ENCODE peak calls at places on chromosome 15, in seven cellular contexts. C is NCI-H2029 treated with DMSO at 0.1 percent for 48 hours, U is fibroblast of pulmonary artery, O is PC-3, F is C1 segment of cervical spinal cord, S is kidney tubule cell, Y is cardiac septum. E is an unnamed sample.
A peak's percentile ranks its signal among the peaks of the same experiment; 100 is the strongest.

GRCh38 chr15:68586274-68586961 is 7.6 kb downstream of the CORO2B start:
- DNase-seq in C (no peak), U (peak; percentile 66), O (peak; percentile 90), F (no peak), S (peak; percentile 99), Y (no peak), E (no peak)

GRCh38 chr15:99985878-99986277 is 252.6 kb upstream of the LYSMD4 start:
- DNase-seq in C (no peak), U (no peak), O (no peak), F (no peak), S (no peak), Y (no peak), E (no peak)

GRCh38 chr15:83207622-83208356 is at the start of gene HDGFL3:
- DNase-seq in C (no peak), U (peak; percentile 57), O (peak; percentile 59), F (peak; percentile 40), S (peak; percentile 62), Y (peak; percentile 83), E (peak; percentile 78)

GRCh38 chr15:64574220-64574994 is 114.0 kb downstream of the ZNF609 start:
- DNase-seq in C (no peak), U (peak; percentile 39), O (peak; percentile 24), F (no peak), S (peak; percentile 32), Y (no peak), E (no peak)

GRCh38 chr15:48993411-48993810 is 29.7 kb upstream of the SHC4 start:
- DNase-seq in C (no peak), U (no peak), O (no peak), F (no peak), S (no peak), Y (no peak), E (no peak)

GRCh38 chr15:70318996-70319465 is 221.3 kb upstream of the TLE3 start:
- DNase-seq in C (no peak), U (peak; percentile 49), O (peak; percentile 51), F (no peak), S (no peak), Y (no peak), E (no peak)

GRCh38 chr15:57463360-57463759 is 87.1 kb downstream of the CGNL1 start:
- DNase-seq in C (no peak), U (no peak), O (no peak), F (no peak), S (no peak), Y (no peak), E (no peak)

GRCh38 chr15:57866149-57866736 is 159.7 kb downstream of the POLR2M start:
- DNase-seq in C (no peak), U (peak; percentile 71), O (peak; percentile 69), F (no peak), S (peak; percentile 61), Y (no peak), E (no peak)

GRCh38 chr15:50145451-50145872 is 26.4 kb upstream of the ATP8B4 start:
- DNase-seq in C (peak; percentile 42), U (peak; percentile 92), O (peak; percentile 90), F (no peak), S (peak; percentile 81), Y (no peak), E (no peak)